ENCODE peak calls at places on chromosome X, in four cellular contexts. E, H, S and B are unnamed samples.

GRCh38 chrX:105190252-105190853 is 30.1 kb downstream of the TEX13A start:
- DNase-seq in E (no peak), H (no peak), S (no peak), B (peak; percentile 7)

GRCh38 chrX:149151805-149152757 is 353.0 kb downstream of the IDS start:
- DNase-seq in E (no peak), H (peak; percentile 24), S (no peak), B (no peak)

GRCh38 chrX:135345328-135345645 is 36.0 kb downstream of the ETDC start:
- DNase-seq in E (no peak), H (no peak), S (peak; percentile 5), B (peak; percentile 30)

GRCh38 chrX:129823523-129823922 is 20.2 kb downstream of the ZDHHC9 start:
- DNase-seq in E (no peak), H (no peak), S (no peak), B (no peak)

GRCh38 chrX:123779908-123780396 is 47.1 kb upstream of the THOC2 start:
- DNase-seq in E (peak; percentile 83), H (no peak), S (no peak), B (no peak)

GRCh38 chrX:136209016-136209738 is 42.0 kb downstream of the MAP7D3 start:
- DNase-seq in E (no peak), H (no peak), S (peak; percentile 60), B (peak; percentile 62)

GRCh38 chrX:33045245-33045644 is 166.1 kb downstream of the DMD start:
- DNase-seq in E (no peak), H (no peak), S (no peak), B (no peak)

GRCh38 chrX:68672581-68673318 is 25.3 kb downstream of the STARD8 start:
- DNase-seq in E (no peak), H (no peak), S (no peak), B (no peak)

GRCh38 chrX:13868481-13869040 is 51.7 kb upstream of the GPM6B start:
- DNase-seq in E (no peak), H (no peak), S (no peak), B (no peak)

GRCh38 chrX:52277666-52278065 is 91.2 kb upstream of the XAGE2 start:
- DNase-seq in E (no peak), H (no peak), S (no peak), B (no peak)

GRCh38 chrX:137290011-137290410 is 256.2 kb upstream of the GPR101 start:
- DNase-seq in E (no peak), H (no peak), S (no peak), B (no peak)

GRCh38 chrX:43655961-43656494 is at the start of gene MAOA:
- DNase-seq in E (peak; percentile 18), H (no peak), S (peak; percentile 43), B (peak; percentile 61)

GRCh38 chrX:78330068-78330467 is 2.7 kb upstream of the CYSLTR1 start:
- DNase-seq in E (no peak), H (no peak), S (no peak), B (no peak)

GRCh38 chrX:3262906-3263305 is 83.5 kb downstream of the MXRA5 start:
- DNase-seq in E (peak; percentile 6), H (no peak), S (peak; percentile 14), B (no peak)

GRCh38 chrX:49884290-49884862 is 5.1 kb downstream of the USP27X start:
- DNase-seq in E (peak; percentile 40), H (peak; percentile 7), S (peak; percentile 29), B (peak; percentile 62)

GRCh38 chrX:9558615-9559014 is 93.8 kb downstream of the TBL1X start:
- DNase-seq in E (no peak), H (no peak), S (no peak), B (no peak)

GRCh38 chrX:22376369-22376768 is 103.7 kb downstream of the CBLL2 start:
- DNase-seq in E (no peak), H (no peak), S (no peak), B (no peak)

GRCh38 chrX:312621-313331 is 5.8 kb downstream of the GTPBP6 start:
- DNase-seq in E (no peak), H (no peak), S (no peak), B (no peak)

GRCh38 chrX:108359811-108360602 is 78.2 kb downstream of the COL4A6 start:
- DNase-seq in E (no peak), H (no peak), S (no peak), B (no peak)

GRCh38 chrX:475926-476723 is 89.4 kb upstream of the PPP2R3B start:
- DNase-seq in E (no peak), H (no peak), S (no peak), B (no peak)

GRCh38 chrX:44224760-44225159 is 118.7 kb downstream of the EFHC2 start:
- DNase-seq in E (no peak), H (no peak), S (no peak), B (no peak)

DNA sequence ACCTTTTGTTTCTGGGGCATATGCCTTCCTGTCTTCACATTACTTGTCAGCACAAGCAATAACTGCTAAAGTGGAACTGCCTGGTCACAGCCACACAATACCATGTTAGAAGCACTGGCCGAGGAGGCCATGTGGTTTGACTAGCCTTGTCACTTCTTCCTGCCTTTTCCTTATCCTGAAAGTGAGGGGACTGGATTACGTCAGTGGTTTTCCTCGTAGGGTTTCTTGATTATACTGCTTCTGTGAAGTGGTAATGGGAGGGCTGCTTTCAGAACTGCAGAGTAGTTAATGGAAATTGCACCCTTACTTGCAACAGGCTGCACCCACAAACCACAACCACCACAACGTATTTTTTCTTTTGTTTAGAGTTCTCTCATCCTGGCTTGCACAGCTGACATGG is 26.6 kb downstream of the ZRSR2 start:
- DNase-seq in E (no peak), H (peak; percentile 9), S (no peak), B (peak; percentile 29)
- TF ChIP-seq PBX3 in E (no peak), H (no peak), S (no peak), B (no peak)

DNA sequence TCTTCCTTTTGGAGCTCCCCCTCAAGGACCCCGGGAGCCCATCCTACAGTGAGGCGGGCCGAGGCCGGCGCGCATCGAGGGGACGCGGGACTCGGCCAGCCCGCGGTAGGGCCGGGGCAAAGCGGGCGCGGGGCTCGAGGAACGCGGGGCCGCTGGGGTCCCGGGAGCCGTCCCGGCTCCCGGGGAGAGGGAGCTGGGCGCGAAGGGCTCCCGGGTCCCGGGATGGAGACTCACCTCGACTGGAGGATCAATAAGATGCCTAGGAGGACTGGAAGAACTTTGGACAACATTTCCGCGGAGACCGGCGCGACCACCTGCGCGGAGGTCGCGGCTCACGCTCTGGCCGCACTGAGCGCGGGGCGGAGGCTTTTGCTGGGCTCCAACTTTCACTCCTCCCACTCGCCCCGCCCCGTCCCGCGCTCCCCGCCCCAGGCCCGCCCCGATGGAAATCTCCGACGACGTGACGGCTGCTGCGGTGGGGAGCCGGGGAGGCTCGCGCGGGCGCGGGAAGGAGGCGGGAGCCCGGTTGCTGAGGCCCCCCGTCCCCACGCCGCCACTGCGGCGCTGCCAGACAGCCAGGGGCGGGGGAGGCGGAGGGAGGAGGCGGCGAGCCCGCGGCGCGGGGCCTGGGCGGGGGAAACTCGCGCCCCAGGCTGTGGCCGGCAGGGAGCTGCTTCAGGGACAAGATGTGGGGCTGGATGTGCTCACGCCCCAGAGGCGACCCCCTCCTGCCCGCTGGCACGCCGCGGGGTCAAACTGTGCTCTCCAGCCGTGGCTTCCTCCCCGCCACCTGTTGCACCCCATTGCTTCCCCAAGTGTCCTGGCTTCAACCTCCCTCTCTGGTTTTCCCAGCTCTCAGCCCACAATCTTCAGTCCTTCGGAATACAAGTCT is at the start of gene GABRE:
- DNase-seq in E (no peak), H (no peak), S (no peak), B (peak; percentile 40)
- TF ChIP-seq PBX3 in E (no peak), H (no peak), S (no peak), B (no peak)

GRCh38 chrX:45505214-45505613 is 304.5 kb upstream of the DIPK2B start:
- DNase-seq in E (no peak), H (no peak), S (no peak), B (no peak)
- TF ChIP-seq PBX3 in E (no peak), H (no peak), S (no peak), B (no peak)

GRCh38 chrX:119423631-119424030 is 24.5 kb downstream of the SLC25A43 start:
- DNase-seq in E (no peak), H (no peak), S (no peak), B (no peak)
- TF ChIP-seq PBX3 in E (no peak), H (no peak), S (no peak), B (no peak)

GRCh38 chrX:147378767-147379166 is 533.0 kb upstream of the FMR1 start:
- DNase-seq in E (no peak), H (no peak), S (no peak), B (no peak)

GRCh38 chrX:147377728-147378127 is 534.0 kb upstream of the FMR1 start:
- DNase-seq in E (no peak), H (no peak), S (no peak), B (no peak)

DNA sequence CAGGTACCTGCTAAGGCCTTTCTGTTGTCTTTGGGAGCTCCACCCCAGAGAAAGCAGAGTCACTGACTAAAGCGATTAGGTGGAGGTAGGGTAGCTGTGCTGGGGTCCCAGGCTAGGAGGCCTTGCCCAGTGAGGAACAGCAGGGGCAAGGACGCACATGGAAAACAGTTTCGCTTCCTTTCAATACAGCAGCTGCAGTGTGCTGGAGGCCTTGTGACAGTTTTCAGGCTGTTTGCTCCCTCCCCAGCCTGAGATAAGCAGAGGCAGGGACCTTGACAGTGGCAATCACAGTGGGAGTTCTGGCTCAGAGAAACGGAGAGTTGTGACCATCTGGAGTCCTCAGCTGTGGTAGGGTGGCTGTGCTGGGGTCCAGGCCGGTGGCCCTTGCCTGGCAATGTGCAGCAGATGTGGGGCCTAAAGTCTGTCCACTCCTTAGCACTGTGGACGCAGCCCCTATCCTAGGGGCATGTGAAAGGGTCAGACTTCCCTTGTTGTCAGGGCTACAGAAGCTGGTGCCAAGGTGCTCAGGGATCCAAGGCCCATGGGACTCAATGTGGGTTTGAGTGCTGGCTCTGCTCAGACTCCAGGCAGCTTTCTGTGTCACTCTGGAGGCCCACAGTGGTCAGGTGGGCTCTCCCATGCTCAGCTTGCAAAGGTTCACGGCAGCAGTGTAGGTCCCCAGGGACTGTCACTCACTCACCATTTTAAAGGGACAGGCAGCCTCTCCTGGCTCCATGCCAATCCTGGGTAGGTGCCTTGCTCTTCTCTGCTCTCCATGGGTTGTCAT is 534.9 kb upstream of the FMR1 start:
- DNase-seq in E (no peak), H (no peak), S (no peak), B (no peak)
- TF ChIP-seq PBX3 in E (no peak), H (no peak), S (no peak), B (no peak)

GRCh38 chrX:63350551-63350950 is 581 bp downstream of the SPIN4 start:
- DNase-seq in E (peak; percentile 6), H (peak; percentile 5), S (peak; percentile 14), B (peak; percentile 9)
- TF ChIP-seq PBX3 in E (no peak), H (no peak), S (no peak), B (no peak)

GRCh38 chrX:83469551-83469950 is 38.5 kb upstream of the POU3F4 start:
- DNase-seq in E (peak; percentile 6), H (no peak), S (peak; percentile 0), B (peak; percentile 15)
- TF ChIP-seq PBX3 in E (no peak), H (no peak), S (no peak), B (no peak)

DNA sequence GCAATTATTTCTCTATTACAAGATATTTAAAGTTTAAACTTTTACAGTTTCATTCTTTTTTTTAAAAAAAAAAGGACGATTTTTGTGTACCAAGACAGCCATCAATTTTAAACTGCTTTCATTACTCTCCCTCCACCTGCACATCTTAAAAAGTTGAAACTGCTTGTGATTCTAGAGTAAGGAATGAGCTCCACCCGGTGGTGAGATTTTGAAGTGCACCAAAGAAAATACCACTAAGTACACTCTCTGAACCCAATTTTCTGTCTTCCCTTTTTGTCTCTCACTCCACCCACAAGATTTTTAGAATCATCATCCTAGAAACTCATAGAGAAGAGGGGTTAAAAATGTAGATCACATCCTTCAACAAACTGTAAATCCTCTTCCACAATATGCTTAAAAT is 91.3 kb upstream of the WDR44 start:
- DNase-seq in E (peak; percentile 7), H (peak; percentile 23), S (peak; percentile 25), B (peak; percentile 38)
- TF ChIP-seq PBX3 in E (no peak), H (no peak), S (no peak), B (no peak)